ENCODE peak calls at places on chromosomes 13 and 19, in seven cellular contexts. X is heart left ventricle, I is transverse colon, U is IMR-90, P is uterus, Z is body of pancreas, Q is tibial nerve. K is an unnamed sample. For H3K4me1, the result is how much of the 10 kb centered on the place peaks cover.

GRCh38 chr19:2645816-2646215 is 56.7 kb downstream of the GNG7 start:
- DNase-seq in Q (no peak), X (no peak), I (no peak), Z (no peak), U (no peak), P (no peak), K (no peak)

GRCh38 chr19:28932446-28932845 is 280.5 kb downstream of the UQCRFS1 start:
- DNase-seq in P (no peak), Q (no peak), U (no peak), I (no peak), Z (no peak), X (no peak), K (no peak)

GRCh38 chr13:100667894-100668293 is 6.7 kb downstream of the TMTC4 start:
- DNase-seq in Z (no peak), X (no peak), Q (no peak), U (no peak), I (no peak), P (no peak), K (no peak)

GRCh38 chr13:78593652-78594494 is 9.5 kb downstream of the POU4F1 start:
- DNase-seq in X (no peak), I (no peak), Z (no peak), U (no peak), P (no peak), Q (no peak), K (no peak)

GRCh38 chr19:16442386-16443276 is 29.1 kb downstream of the EPS15L1 start:
- DNase-seq in P (peak), I (peak), Z (peak), U (no peak), X (peak), Q (no peak), K (no peak)

GRCh38 chr19:18588611-18589379 is at the start of gene REX1BD:
- DNase-seq in Z (peak), Q (peak), I (peak), P (peak), U (peak), X (peak), K (peak)

GRCh38 chr13:31022491-31022890 is 90.0 kb downstream of the TEX26 start:
- DNase-seq in P (no peak), U (no peak), I (no peak), Z (no peak), Q (no peak), X (no peak), K (no peak)

GRCh38 chr13:44321961-44322360 is 51.7 kb upstream of the SERP2 start:
- DNase-seq in Q (no peak), I (no peak), U (no peak), Z (no peak), P (no peak), X (no peak), K (no peak)

GRCh38 chr13:77521194-77521593 is 14.3 kb upstream of the SCEL start:
- DNase-seq in I (no peak), Q (no peak), U (no peak), P (no peak), Z (no peak), X (no peak), K (no peak)

GRCh38 chr19:13095934-13096890 is 6.4 kb downstream of the LYL1 start:
- DNase-seq in Q (no peak), I (no peak), U (no peak), Z (no peak), X (peak), P (peak), K (no peak)

GRCh38 chr13:46831588-46832194 is 34.7 kb upstream of the ESD start:
- DNase-seq in X (no peak), Z (peak), I (peak), U (peak), Q (peak), P (peak), K (peak)

GRCh38 chr13:98507060-98507797 is 69.7 kb downstream of the STK24 start:
- DNase-seq in Z (peak), I (peak), P (no peak), Q (peak), X (peak), U (no peak), K (peak)

GRCh38 chr19:35136977-35137702 is 1.5 kb upstream of the FXYD1 start:
- DNase-seq in Q (no peak), P (no peak), U (no peak), I (no peak), X (peak), Z (peak), K (no peak)

GRCh38 chr19:16330811-16331690 is 6.4 kb downstream of the KLF2 start:
- DNase-seq in P (no peak), I (no peak), U (no peak), Q (no peak), Z (no peak), X (no peak), K (no peak)

GRCh38 chr19:3097442-3097871 is 3.3 kb downstream of the GNA11 start:
- DNase-seq in X (peak), I (peak), P (no peak), Z (peak), Q (no peak), U (no peak), K (peak)

GRCh38 chr13:32617112-32617511 is 30.9 kb downstream of the PDS5B start:
- DNase-seq in P (no peak), U (no peak), Q (no peak), X (no peak), I (no peak), Z (no peak), K (no peak)

GRCh38 chr19:12139309-12139708 is 841 bp downstream of the ZNF20 start:
- DNase-seq in P (no peak), I (no peak), X (no peak), Q (no peak), Z (no peak), U (peak), K (no peak)

GRCh38 chr19:35710784-35711723 is 6.7 kb downstream of the ZBTB32 start:
- DNase-seq in I (no peak), U (no peak), X (no peak), Z (no peak), P (no peak), Q (no peak), K (no peak)

GRCh38 chr19:15287496-15287895 is 44.8 kb downstream of the BRD4 start:
- DNase-seq in Q (no peak), Z (no peak), P (no peak), X (no peak), U (no peak), I (no peak), K (no peak)
- H3K4me1 ChIP-seq in Q (half or more), Z (half or more), P (under half), X (half or more), U (under half), I (half or more), K (half or more)

DNA sequence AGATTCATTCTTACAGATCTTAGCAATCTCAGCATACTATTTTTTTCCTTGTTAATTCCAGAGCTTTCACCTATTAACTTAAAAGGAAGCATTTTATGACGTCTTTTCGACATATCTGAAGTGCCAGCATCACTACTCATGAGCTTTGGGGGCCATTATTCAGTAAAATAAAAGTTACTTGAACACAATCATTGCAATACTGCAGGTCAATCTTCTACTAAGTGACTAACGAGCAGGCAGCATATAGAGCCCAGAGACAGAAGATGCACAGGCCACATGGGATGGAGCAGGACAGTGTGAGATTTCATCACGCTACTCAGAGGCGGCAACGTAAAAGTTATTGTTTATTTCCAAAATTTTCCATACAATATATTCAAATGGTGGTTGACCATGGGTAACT is 382.6 kb downstream of the PCDH9 start:
- DNase-seq in P (no peak), I (no peak), U (no peak), Z (no peak), X (no peak), Q (no peak), K (no peak)
- TF ChIP-seq POLR2A in P (no peak), I (no peak), U (no peak), Z (no peak), X (no peak), Q (no peak), K (no peak)

GRCh38 chr13:110420626-110421025 is 113.5 kb downstream of the COL4A2 start:
- DNase-seq in Q (no peak), I (no peak), U (no peak), X (no peak), Z (no peak), P (no peak), K (no peak)
- H3K27ac ChIP-seq in Q (no peak), I (peak), U (peak), X (no peak), Z (no peak), P (no peak), K (no peak)

GRCh38 chr19:50327013-50327412 is 2.2 kb downstream of the KCNC3 start:
- DNase-seq in Z (no peak), X (no peak), P (no peak), I (no peak), Q (no peak), U (no peak), K (no peak)

GRCh38 chr19:50329146-50329925 is at the start of gene KCNC3:
- DNase-seq in X (peak), U (peak), Z (peak), P (peak), I (peak), Q (peak), K (peak)

GRCh38 chr19:50326101-50326664 is 3.0 kb downstream of the KCNC3 start:
- DNase-seq in X (no peak), P (no peak), Q (no peak), Z (no peak), I (no peak), U (no peak), K (no peak)

GRCh38 chr19:50328257-50329145 is 676 bp downstream of the KCNC3 start:
- DNase-seq in P (no peak), X (peak), Z (peak), Q (no peak), I (no peak), U (no peak), K (no peak)

DNA sequence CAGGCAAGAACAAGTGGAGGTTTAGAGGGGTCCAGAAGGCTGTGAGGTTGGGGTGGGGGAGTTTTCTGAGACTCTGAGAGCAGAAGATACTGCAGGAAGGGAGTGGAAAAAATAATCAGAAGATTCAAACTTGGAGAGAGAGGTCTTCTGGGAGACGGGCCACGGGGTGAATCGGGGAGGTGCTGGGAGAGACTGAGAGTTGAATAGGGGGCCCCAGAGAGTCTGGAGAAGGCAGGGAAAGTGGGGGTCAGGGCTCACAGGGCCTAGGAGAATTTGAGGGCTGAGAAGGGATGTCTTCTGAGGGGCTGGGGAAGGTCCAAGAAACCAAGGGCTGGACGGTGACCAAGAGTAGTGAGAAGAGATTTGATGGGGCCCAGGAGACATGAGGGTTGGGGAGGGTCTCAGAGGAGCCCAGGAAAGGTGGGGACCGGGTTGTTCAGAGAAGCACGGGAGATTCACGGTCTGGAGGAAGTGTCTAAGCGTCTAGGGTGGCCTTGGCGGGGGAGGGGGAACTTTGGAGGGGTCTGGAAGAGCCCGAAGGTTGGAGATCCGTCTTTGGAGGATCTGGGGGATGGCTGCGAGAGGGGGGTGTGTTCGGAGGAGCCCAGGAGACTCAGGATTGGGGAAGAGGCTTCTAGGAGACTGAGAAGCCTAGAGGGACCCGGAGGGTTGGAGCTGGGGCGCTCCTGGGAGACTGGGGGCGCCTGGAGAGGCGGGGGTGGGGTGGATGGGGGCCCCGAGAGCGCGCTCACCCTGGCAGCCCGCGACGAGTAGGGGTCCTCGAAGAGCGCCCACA is 1.5 kb downstream of the KCNC3 start:
- DNase-seq in Q (no peak), X (no peak), Z (no peak), I (no peak), U (no peak), P (no peak), K (no peak)
- H3K4me1 ChIP-seq in Q (under half), X (under half), Z (half or more), I (under half), U (under half), P (under half), K (under half)

GRCh38 chr19:5782945-5783919 is 1.3 kb downstream of the PRR22 start:
- DNase-seq in I (no peak), Z (no peak), X (no peak), P (no peak), Q (no peak), U (no peak), K (no peak)

GRCh38 chr19:5785423-5785822 is 877 bp upstream of the PRR22 start:
- DNase-seq in I (no peak), P (no peak), U (no peak), Q (no peak), X (no peak), Z (no peak), K (no peak)

GRCh38 chr19:5778402-5778801 is 6.1 kb downstream of the PRR22 start:
- DNase-seq in Q (no peak), P (no peak), Z (no peak), I (no peak), X (no peak), U (no peak), K (no peak)

GRCh38 chr19:5784581-5785147 is at the start of gene PRR22:
- DNase-seq in Z (no peak), X (no peak), I (no peak), U (no peak), P (no peak), Q (no peak), K (no peak)

GRCh38 chr19:5782322-5782721 is 2.2 kb downstream of the PRR22 start:
- DNase-seq in Q (no peak), I (no peak), U (no peak), X (no peak), Z (no peak), P (no peak), K (no peak)
- TF ChIP-seq POLR2A in Q (no peak), I (no peak), U (no peak), X (no peak), Z (no peak), P (no peak), K (no peak)

K was measured in testis.